ENCODE peak calls at places on chromosome 15, in six cellular contexts. H is sciatic nerve, V is memory B cell, J is AG09309, Y is NCI-H460, G is GM04504. W is an unnamed sample.

GRCh38 chr15:40367673-40368611 is 9.9 kb downstream of the DISP2 start:
- DNase-seq in J (peak; percentile 37), H (peak; percentile 83), Y (peak; percentile 87), G (peak; percentile 65), V (peak; percentile 83), W (peak; percentile 55)

GRCh38 chr15:23565395-23566069 is at the start of gene MKRN3:
- DNase-seq in J (peak; percentile 1), Y (no peak), V (peak; percentile 25), H (peak; percentile 61), G (peak; percentile 6), W (peak; percentile 27)

GRCh38 chr15:99252326-99252725 is 1.0 kb downstream of the LRRC28 start:
- DNase-seq in V (no peak), Y (no peak), G (no peak), H (no peak), J (no peak), W (no peak)

GRCh38 chr15:65900488-65900887 is 31.2 kb downstream of the RAB11A start:
- DNase-seq in Y (no peak), G (no peak), H (no peak), V (no peak), J (no peak), W (no peak)

GRCh38 chr15:89451846-89452245 is 44.5 kb downstream of the RHCG start:
- DNase-seq in G (no peak), J (no peak), V (no peak), H (no peak), Y (no peak), W (no peak)

GRCh38 chr15:31202953-31203352 is 101.4 kb upstream of the TRPM1 start:
- DNase-seq in H (no peak), V (no peak), G (no peak), Y (no peak), J (no peak), W (no peak)

GRCh38 chr15:63948436-63948835 is 97.8 kb downstream of the DAPK2 start:
- DNase-seq in V (no peak), J (no peak), H (no peak), Y (no peak), G (no peak), W (no peak)

GRCh38 chr15:57640935-57641682 is 49.4 kb downstream of the MYZAP start:
- DNase-seq in Y (peak; percentile 19), G (peak; percentile 12), V (peak; percentile 5), J (peak; percentile 1), H (no peak), W (no peak)

GRCh38 chr15:43998607-43999006 is 171.8 kb downstream of the WDR76 start:
- DNase-seq in H (no peak), Y (no peak), G (no peak), V (no peak), J (no peak), W (peak; percentile 29)

GRCh38 chr15:89761929-89762328 is 10.9 kb upstream of the MESP1 start:
- DNase-seq in G (no peak), J (no peak), H (no peak), V (no peak), Y (no peak), W (no peak)

GRCh38 chr15:94105760-94106159 is 125.6 kb upstream of the MCTP2 start:
- DNase-seq in Y (no peak), G (no peak), J (no peak), H (no peak), V (no peak), W (no peak)

GRCh38 chr15:44194397-44195150 is 497 bp downstream of the FRMD5 start:
- DNase-seq in G (no peak), J (no peak), V (peak; percentile 27), H (peak; percentile 63), Y (no peak), W (peak; percentile 33)

GRCh38 chr15:92714071-92714456 is 58.5 kb upstream of the FAM174B start:
- DNase-seq in J (peak; percentile 38), Y (no peak), H (peak; percentile 63), G (no peak), V (no peak), W (no peak)

GRCh38 chr15:62558640-62559039 is 393.6 kb upstream of the C2CD4B start:
- DNase-seq in J (no peak), H (no peak), V (no peak), G (no peak), Y (no peak), W (no peak)

W was measured in AG04450.